ENCODE peak calls at places on chromosomes 1 and 21, in four cellular contexts. One of them, this sample, is unnamed.

GRCh38 chr1:226691257-226691656 is 47.8 kb downstream of the ITPKB start:
- DNase-seq in RWPE1: no peak
- DNase-seq in CD8-positive, alpha-beta T cell: peak
- DNase-seq in heart left ventricle: no peak
- DNase-seq in this sample: peak

GRCh38 chr1:165539306-165539705 is 4.5 kb upstream of the LRRC52 start:
- DNase-seq in RWPE1: peak
- DNase-seq in CD8-positive, alpha-beta T cell: no peak
- DNase-seq in heart left ventricle: no peak
- DNase-seq in this sample: no peak

GRCh38 chr1:41890841-41891311 is 27.8 kb downstream of the HIVEP3 start:
- DNase-seq in RWPE1: peak
- DNase-seq in CD8-positive, alpha-beta T cell: no peak
- DNase-seq in heart left ventricle: peak
- DNase-seq in this sample: no peak

GRCh38 chr21:42081138-42081537 is 10.0 kb downstream of the UMODL1 start:
- DNase-seq in RWPE1: no peak
- DNase-seq in CD8-positive, alpha-beta T cell: no peak
- DNase-seq in heart left ventricle: no peak
- DNase-seq in this sample: no peak

GRCh38 chr1:59007820-59008598 is 224.2 kb upstream of the JUN start:
- DNase-seq in RWPE1: no peak
- DNase-seq in CD8-positive, alpha-beta T cell: no peak
- DNase-seq in heart left ventricle: no peak
- DNase-seq in this sample: no peak

GRCh38 chr1:180131510-180131909 is 23.2 kb upstream of the QSOX1 start:
- DNase-seq in RWPE1: no peak
- DNase-seq in CD8-positive, alpha-beta T cell: no peak
- DNase-seq in heart left ventricle: no peak
- DNase-seq in this sample: no peak

GRCh38 chr1:238745069-238745468 is 641.3 kb upstream of the CHRM3 start:
- DNase-seq in RWPE1: no peak
- DNase-seq in CD8-positive, alpha-beta T cell: no peak
- DNase-seq in heart left ventricle: no peak
- DNase-seq in this sample: no peak

GRCh38 chr1:150309758-150310495 is 11.4 kb upstream of the PRPF3 start:
- DNase-seq in RWPE1: no peak
- DNase-seq in CD8-positive, alpha-beta T cell: no peak
- DNase-seq in heart left ventricle: no peak
- DNase-seq in this sample: no peak

GRCh38 chr1:94235189-94236020 is 2.0 kb downstream of the ARHGAP29 start:
- DNase-seq in RWPE1: no peak
- DNase-seq in CD8-positive, alpha-beta T cell: no peak
- DNase-seq in heart left ventricle: no peak
- DNase-seq in this sample: no peak

GRCh38 chr1:236143104-236143948 is 987 bp downstream of the GPR137B start:
- DNase-seq in RWPE1: peak
- DNase-seq in CD8-positive, alpha-beta T cell: no peak
- DNase-seq in heart left ventricle: no peak
- DNase-seq in this sample: no peak

GRCh38 chr1:7387053-7387861 is 383.8 kb upstream of the VAMP3 start:
- DNase-seq in RWPE1: peak
- DNase-seq in CD8-positive, alpha-beta T cell: no peak
- DNase-seq in heart left ventricle: no peak
- DNase-seq in this sample: no peak

GRCh38 chr1:34690269-34690668 is 64.6 kb upstream of the GJB5 start:
- DNase-seq in RWPE1: no peak
- DNase-seq in CD8-positive, alpha-beta T cell: no peak
- DNase-seq in heart left ventricle: no peak
- DNase-seq in this sample: no peak

GRCh38 chr1:107897428-107898339 is 67.3 kb downstream of the VAV3 start:
- DNase-seq in RWPE1: no peak
- DNase-seq in CD8-positive, alpha-beta T cell: no peak
- DNase-seq in heart left ventricle: no peak
- DNase-seq in this sample: no peak

GRCh38 chr1:187725216-187725615 is 896.5 kb downstream of the PLA2G4A start:
- DNase-seq in RWPE1: no peak
- DNase-seq in CD8-positive, alpha-beta T cell: no peak
- DNase-seq in heart left ventricle: no peak
- DNase-seq in this sample: no peak

GRCh38 chr1:173451981-173452380 is 25.2 kb upstream of the PRDX6 start:
- DNase-seq in RWPE1: no peak
- DNase-seq in CD8-positive, alpha-beta T cell: no peak
- DNase-seq in heart left ventricle: peak
- DNase-seq in this sample: no peak

GRCh38 chr21:43591468-43592050 is 67.7 kb downstream of the HSF2BP start:
- DNase-seq in RWPE1: no peak
- DNase-seq in CD8-positive, alpha-beta T cell: no peak
- DNase-seq in heart left ventricle: no peak
- DNase-seq in this sample: no peak

GRCh38 chr1:216388558-216388957 is 34.7 kb downstream of the USH2A start:
- DNase-seq in RWPE1: no peak
- DNase-seq in CD8-positive, alpha-beta T cell: no peak
- DNase-seq in heart left ventricle: no peak
- DNase-seq in this sample: no peak

GRCh38 chr1:10784998-10785854 is 11.2 kb downstream of the CASZ1 start:
- DNase-seq in RWPE1: no peak
- DNase-seq in CD8-positive, alpha-beta T cell: no peak
- DNase-seq in heart left ventricle: no peak
- DNase-seq in this sample: no peak

GRCh38 chr1:220123889-220124288 is 30.0 kb downstream of the IARS2 start:
- DNase-seq in RWPE1: no peak
- DNase-seq in CD8-positive, alpha-beta T cell: no peak
- DNase-seq in heart left ventricle: no peak
- DNase-seq in this sample: no peak

GRCh38 chr1:19704247-19705113 is 39.8 kb downstream of the HTR6 start:
- DNase-seq in RWPE1: peak
- DNase-seq in CD8-positive, alpha-beta T cell: peak
- DNase-seq in heart left ventricle: peak
- DNase-seq in this sample: peak

GRCh38 chr1:185016880-185017279 is 28.5 kb upstream of the RNF2 start:
- DNase-seq in RWPE1: no peak
- DNase-seq in CD8-positive, alpha-beta T cell: no peak
- DNase-seq in heart left ventricle: no peak
- DNase-seq in this sample: no peak

GRCh38 chr1:234933475-234933874 is 195.2 kb downstream of the TOMM20 start:
- DNase-seq in RWPE1: no peak
- DNase-seq in CD8-positive, alpha-beta T cell: no peak
- DNase-seq in heart left ventricle: peak
- DNase-seq in this sample: no peak

GRCh38 chr1:209583408-209583807 is at the start of gene CAMK1G:
- DNase-seq in RWPE1: no peak
- DNase-seq in CD8-positive, alpha-beta T cell: no peak
- DNase-seq in heart left ventricle: no peak
- DNase-seq in this sample: no peak

GRCh38 chr1:21911205-21912001 is 25.7 kb downstream of the HSPG2 start:
- DNase-seq in RWPE1: no peak
- DNase-seq in CD8-positive, alpha-beta T cell: no peak
- DNase-seq in heart left ventricle: peak
- DNase-seq in this sample: no peak

GRCh38 chr1:224632381-224632871 is 16.3 kb downstream of the CNIH3 start:
- DNase-seq in RWPE1: no peak
- DNase-seq in CD8-positive, alpha-beta T cell: no peak
- DNase-seq in heart left ventricle: no peak
- DNase-seq in this sample: no peak

GRCh38 chr1:201172336-201172735 is 18.1 kb upstream of the TMEM9 start:
- DNase-seq in RWPE1: no peak
- DNase-seq in CD8-positive, alpha-beta T cell: no peak
- DNase-seq in heart left ventricle: no peak
- DNase-seq in this sample: no peak

GRCh38 chr1:85464497-85465098 is 361 bp downstream of the DDAH1 start:
- DNase-seq in RWPE1: peak
- DNase-seq in CD8-positive, alpha-beta T cell: no peak
- DNase-seq in heart left ventricle: peak
- DNase-seq in this sample: no peak

GRCh38 chr1:215863796-215864195 is 296.7 kb downstream of the KCTD3 start:
- DNase-seq in RWPE1: no peak
- DNase-seq in CD8-positive, alpha-beta T cell: no peak
- DNase-seq in heart left ventricle: no peak
- DNase-seq in this sample: no peak

GRCh38 chr1:244211559-244211944 is 160.5 kb downstream of the ZBTB18 start:
- DNase-seq in RWPE1: no peak
- DNase-seq in CD8-positive, alpha-beta T cell: no peak
- DNase-seq in heart left ventricle: no peak
- DNase-seq in this sample: no peak

GRCh38 chr1:240404286-240404685 is 207.7 kb downstream of the GREM2 start:
- DNase-seq in RWPE1: no peak
- DNase-seq in CD8-positive, alpha-beta T cell: no peak
- DNase-seq in heart left ventricle: no peak
- DNase-seq in this sample: no peak

GRCh38 chr1:51119331-51119730 is 17.3 kb downstream of the C1orf185 start:
- DNase-seq in RWPE1: no peak
- DNase-seq in CD8-positive, alpha-beta T cell: no peak
- DNase-seq in heart left ventricle: no peak
- DNase-seq in this sample: no peak

GRCh38 chr1:226532553-226532952 is 16.0 kb upstream of the STUM start:
- DNase-seq in RWPE1: no peak
- DNase-seq in CD8-positive, alpha-beta T cell: no peak
- DNase-seq in heart left ventricle: no peak
- DNase-seq in this sample: no peak

GRCh38 chr1:170663011-170663410 is 920 bp upstream of the PRRX1 start:
- DNase-seq in RWPE1: no peak
- DNase-seq in CD8-positive, alpha-beta T cell: no peak
- DNase-seq in heart left ventricle: no peak
- DNase-seq in this sample: no peak
- H3K27ac ChIP-seq in RWPE1: no peak
- H3K27ac ChIP-seq in CD8-positive, alpha-beta T cell: no peak
- H3K27ac ChIP-seq in heart left ventricle: peak
- H3K27ac ChIP-seq in this sample: no peak

GRCh38 chr1:26189331-26189730 is 1.1 kb upstream of the CATSPER4 start:
- DNase-seq in RWPE1: no peak
- DNase-seq in CD8-positive, alpha-beta T cell: no peak
- DNase-seq in heart left ventricle: no peak
- DNase-seq in this sample: no peak

GRCh38 chr1:26191739-26192138 is 1.3 kb downstream of the CATSPER4 start:
- DNase-seq in RWPE1: no peak
- DNase-seq in CD8-positive, alpha-beta T cell: no peak
- DNase-seq in heart left ventricle: no peak
- DNase-seq in this sample: no peak

GRCh38 chr1:26188477-26188876 is 1.9 kb upstream of the CATSPER4 start:
- DNase-seq in RWPE1: no peak
- DNase-seq in CD8-positive, alpha-beta T cell: no peak
- DNase-seq in heart left ventricle: no peak
- DNase-seq in this sample: no peak

GRCh38 chr1:26189751-26190275 is 589 bp upstream of the CATSPER4 start:
- DNase-seq in RWPE1: no peak
- DNase-seq in CD8-positive, alpha-beta T cell: no peak
- DNase-seq in heart left ventricle: no peak
- DNase-seq in this sample: no peak

DNA sequence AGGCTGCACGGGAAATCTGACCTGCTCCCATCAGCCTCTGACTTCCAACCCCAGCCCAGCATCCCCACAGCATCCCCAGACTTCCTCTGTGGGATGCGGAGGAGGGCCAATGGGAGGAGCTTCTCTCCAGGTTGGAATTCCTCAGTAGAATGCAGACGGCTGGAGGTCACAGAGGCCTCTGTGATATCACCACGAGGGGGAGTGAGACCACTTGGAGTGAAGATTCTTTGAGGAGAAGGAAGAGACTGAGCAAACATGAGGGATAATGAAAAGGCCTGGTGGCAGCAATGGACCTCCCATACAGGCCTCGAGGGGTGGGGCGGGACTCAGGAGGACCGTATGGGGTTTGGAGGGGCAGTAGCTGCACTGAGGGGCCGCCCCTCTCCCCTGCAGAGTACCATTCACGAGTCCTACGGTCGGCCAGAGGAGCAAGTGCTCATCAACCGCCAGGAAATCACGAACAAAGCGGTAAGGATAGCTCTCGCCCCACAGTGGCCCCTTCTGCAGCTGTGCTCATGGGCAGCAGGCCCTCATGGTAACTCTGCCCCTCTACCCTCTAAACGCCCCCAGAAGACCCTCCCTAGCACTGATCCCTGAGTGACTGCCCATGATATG is at the start of gene CATSPER4:
- DNase-seq in RWPE1: peak
- DNase-seq in CD8-positive, alpha-beta T cell: no peak
- DNase-seq in heart left ventricle: no peak
- DNase-seq in this sample: no peak
- TF ChIP-seq CTCF in RWPE1: no peak
- TF ChIP-seq CTCF in CD8-positive, alpha-beta T cell: no peak
- TF ChIP-seq CTCF in heart left ventricle: no peak
- TF ChIP-seq CTCF in this sample: no peak

GRCh38 chr21:16194851-16195251 is 465.1 kb downstream of the USP25 start:
- DNase-seq in RWPE1: no peak
- DNase-seq in CD8-positive, alpha-beta T cell: no peak
- DNase-seq in heart left ventricle: no peak
- DNase-seq in this sample: no peak
- H3K27ac ChIP-seq in RWPE1: no peak
- H3K27ac ChIP-seq in CD8-positive, alpha-beta T cell: no peak
- H3K27ac ChIP-seq in heart left ventricle: peak
- H3K27ac ChIP-seq in this sample: no peak

GRCh38 chr1:46302091-46303037 is 1.1 kb downstream of the LRRC41 start:
- DNase-seq in RWPE1: peak
- DNase-seq in CD8-positive, alpha-beta T cell: no peak
- DNase-seq in heart left ventricle: peak
- DNase-seq in this sample: peak
- TF ChIP-seq CTCF in RWPE1: no peak
- TF ChIP-seq CTCF in CD8-positive, alpha-beta T cell: peak
- TF ChIP-seq CTCF in heart left ventricle: peak
- TF ChIP-seq CTCF in this sample: peak

DNA sequence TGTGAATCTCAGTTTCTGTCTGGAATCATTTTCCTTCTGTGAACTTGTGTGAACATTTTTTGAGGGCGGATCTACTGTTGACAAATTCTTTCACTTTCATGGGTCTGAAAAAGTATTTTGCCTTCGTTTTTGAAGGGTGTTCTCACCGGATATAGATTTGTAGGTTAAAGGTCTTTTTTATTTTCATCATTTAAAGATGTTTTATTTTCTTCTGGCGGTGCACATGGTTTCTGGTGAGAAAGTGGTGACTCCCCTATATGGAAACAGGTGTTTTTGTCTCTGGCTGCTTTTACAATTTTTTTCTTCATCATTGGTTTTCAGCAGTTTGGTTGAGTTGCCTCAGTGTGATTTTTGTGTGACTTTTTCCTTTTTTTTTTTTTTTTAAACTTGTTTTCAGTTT is 94.9 kb downstream of the DYRK1A start:
- DNase-seq in RWPE1: no peak
- DNase-seq in CD8-positive, alpha-beta T cell: no peak
- DNase-seq in heart left ventricle: no peak
- DNase-seq in this sample: no peak
- H3K27ac ChIP-seq in RWPE1: no peak
- H3K27ac ChIP-seq in CD8-positive, alpha-beta T cell: no peak
- H3K27ac ChIP-seq in heart left ventricle: no peak
- H3K27ac ChIP-seq in this sample: no peak